ENCODE peak calls at places on chromosomes 16 and 17, in nine cellular contexts. One of them, this sample, is unnamed.

GRCh38 chr17:20996724-20997615 is 45.8 kb downstream of the USP22 start:
- DNase-seq in upper lobe of right lung: peak
- DNase-seq in GM20000: no peak
- DNase-seq in activated gamma-delta T cell treated with anti-CD3 and anti-CD28 coated beads, Interleukin-2, amount 50 U/mL, for 16 hours: no peak
- DNase-seq in glutamatergic neuron: no peak
- DNase-seq in retinal pigment epithelial cell: no peak
- DNase-seq in iPS DF 19.7: no peak
- DNase-seq in ACHN: no peak
- DNase-seq in NCI-H187 treated with DMSO at 0.1 percent for 48 hours: no peak
- DNase-seq in this sample: no peak

GRCh38 chr17:44842748-44843147 is 4.9 kb upstream of the HIGD1B start:
- DNase-seq in upper lobe of right lung: no peak
- DNase-seq in iPS DF 19.7: peak
- DNase-seq in GM20000: no peak
- DNase-seq in activated gamma-delta T cell treated with anti-CD3 and anti-CD28 coated beads, Interleukin-2, amount 50 U/mL, for 16 hours: no peak
- DNase-seq in NCI-H187 treated with DMSO at 0.1 percent for 48 hours: no peak
- DNase-seq in ACHN: no peak
- DNase-seq in glutamatergic neuron: no peak
- DNase-seq in retinal pigment epithelial cell: no peak
- DNase-seq in this sample: peak

GRCh38 chr17:17044846-17045561 is 2.7 kb downstream of the MPRIP start:
- DNase-seq in NCI-H187 treated with DMSO at 0.1 percent for 48 hours: peak
- DNase-seq in ACHN: no peak
- DNase-seq in GM20000: peak
- DNase-seq in retinal pigment epithelial cell: no peak
- DNase-seq in upper lobe of right lung: peak
- DNase-seq in activated gamma-delta T cell treated with anti-CD3 and anti-CD28 coated beads, Interleukin-2, amount 50 U/mL, for 16 hours: no peak
- DNase-seq in glutamatergic neuron: peak
- DNase-seq in iPS DF 19.7: no peak
- DNase-seq in this sample: peak

GRCh38 chr17:27553019-27553511 is 77.9 kb upstream of the LGALS9 start:
- DNase-seq in iPS DF 19.7: no peak
- DNase-seq in GM20000: no peak
- DNase-seq in glutamatergic neuron: no peak
- DNase-seq in activated gamma-delta T cell treated with anti-CD3 and anti-CD28 coated beads, Interleukin-2, amount 50 U/mL, for 16 hours: no peak
- DNase-seq in ACHN: no peak
- DNase-seq in NCI-H187 treated with DMSO at 0.1 percent for 48 hours: no peak
- DNase-seq in retinal pigment epithelial cell: no peak
- DNase-seq in upper lobe of right lung: peak
- DNase-seq in this sample: no peak

GRCh38 chr17:49964539-49965521 is 4.2 kb upstream of the DLX4 start:
- DNase-seq in glutamatergic neuron: no peak
- DNase-seq in upper lobe of right lung: no peak
- DNase-seq in iPS DF 19.7: no peak
- DNase-seq in activated gamma-delta T cell treated with anti-CD3 and anti-CD28 coated beads, Interleukin-2, amount 50 U/mL, for 16 hours: no peak
- DNase-seq in GM20000: no peak
- DNase-seq in NCI-H187 treated with DMSO at 0.1 percent for 48 hours: no peak
- DNase-seq in ACHN: no peak
- DNase-seq in retinal pigment epithelial cell: no peak
- DNase-seq in this sample: peak

GRCh38 chr17:60941028-60941427 is 263.4 kb downstream of the BCAS3 start:
- DNase-seq in ACHN: no peak
- DNase-seq in upper lobe of right lung: no peak
- DNase-seq in glutamatergic neuron: no peak
- DNase-seq in activated gamma-delta T cell treated with anti-CD3 and anti-CD28 coated beads, Interleukin-2, amount 50 U/mL, for 16 hours: no peak
- DNase-seq in NCI-H187 treated with DMSO at 0.1 percent for 48 hours: no peak
- DNase-seq in iPS DF 19.7: no peak
- DNase-seq in retinal pigment epithelial cell: no peak
- DNase-seq in GM20000: no peak
- DNase-seq in this sample: peak

GRCh38 chr16:67953641-67954375 is 9.9 kb upstream of the LCAT start:
- DNase-seq in NCI-H187 treated with DMSO at 0.1 percent for 48 hours: no peak
- DNase-seq in activated gamma-delta T cell treated with anti-CD3 and anti-CD28 coated beads, Interleukin-2, amount 50 U/mL, for 16 hours: no peak
- DNase-seq in upper lobe of right lung: no peak
- DNase-seq in retinal pigment epithelial cell: no peak
- DNase-seq in ACHN: no peak
- DNase-seq in GM20000: no peak
- DNase-seq in glutamatergic neuron: no peak
- DNase-seq in iPS DF 19.7: no peak
- DNase-seq in this sample: no peak

GRCh38 chr16:84482001-84482891 is 22.2 kb downstream of the MEAK7 start:
- DNase-seq in iPS DF 19.7: no peak
- DNase-seq in upper lobe of right lung: peak
- DNase-seq in NCI-H187 treated with DMSO at 0.1 percent for 48 hours: no peak
- DNase-seq in GM20000: no peak
- DNase-seq in retinal pigment epithelial cell: no peak
- DNase-seq in ACHN: no peak
- DNase-seq in glutamatergic neuron: no peak
- DNase-seq in activated gamma-delta T cell treated with anti-CD3 and anti-CD28 coated beads, Interleukin-2, amount 50 U/mL, for 16 hours: no peak
- DNase-seq in this sample: no peak

GRCh38 chr16:87951550-87952538 is 610 bp downstream of the BANP start:
- DNase-seq in iPS DF 19.7: no peak
- DNase-seq in retinal pigment epithelial cell: no peak
- DNase-seq in NCI-H187 treated with DMSO at 0.1 percent for 48 hours: no peak
- DNase-seq in activated gamma-delta T cell treated with anti-CD3 and anti-CD28 coated beads, Interleukin-2, amount 50 U/mL, for 16 hours: no peak
- DNase-seq in glutamatergic neuron: peak
- DNase-seq in upper lobe of right lung: no peak
- DNase-seq in ACHN: peak
- DNase-seq in GM20000: no peak
- DNase-seq in this sample: peak

GRCh38 chr17:263773-264172 is 82.3 kb upstream of the DOC2B start:
- DNase-seq in iPS DF 19.7: no peak
- DNase-seq in NCI-H187 treated with DMSO at 0.1 percent for 48 hours: no peak
- DNase-seq in retinal pigment epithelial cell: no peak
- DNase-seq in activated gamma-delta T cell treated with anti-CD3 and anti-CD28 coated beads, Interleukin-2, amount 50 U/mL, for 16 hours: no peak
- DNase-seq in glutamatergic neuron: no peak
- DNase-seq in upper lobe of right lung: no peak
- DNase-seq in ACHN: no peak
- DNase-seq in GM20000: no peak
- DNase-seq in this sample: no peak

GRCh38 chr16:21590791-21591190 is 8.6 kb upstream of the METTL9 start:
- DNase-seq in upper lobe of right lung: no peak
- DNase-seq in NCI-H187 treated with DMSO at 0.1 percent for 48 hours: no peak
- DNase-seq in glutamatergic neuron: no peak
- DNase-seq in iPS DF 19.7: no peak
- DNase-seq in activated gamma-delta T cell treated with anti-CD3 and anti-CD28 coated beads, Interleukin-2, amount 50 U/mL, for 16 hours: no peak
- DNase-seq in retinal pigment epithelial cell: no peak
- DNase-seq in ACHN: no peak
- DNase-seq in GM20000: no peak
- DNase-seq in this sample: no peak

GRCh38 chr16:50269769-50270509 is 3.6 kb downstream of the ADCY7 start:
- DNase-seq in upper lobe of right lung: no peak
- DNase-seq in GM20000: no peak
- DNase-seq in glutamatergic neuron: no peak
- DNase-seq in ACHN: no peak
- DNase-seq in activated gamma-delta T cell treated with anti-CD3 and anti-CD28 coated beads, Interleukin-2, amount 50 U/mL, for 16 hours: no peak
- DNase-seq in retinal pigment epithelial cell: no peak
- DNase-seq in NCI-H187 treated with DMSO at 0.1 percent for 48 hours: no peak
- DNase-seq in iPS DF 19.7: no peak
- DNase-seq in this sample: no peak

GRCh38 chr16:14549789-14550153 is 80.3 kb downstream of the PARN start:
- DNase-seq in activated gamma-delta T cell treated with anti-CD3 and anti-CD28 coated beads, Interleukin-2, amount 50 U/mL, for 16 hours: no peak
- DNase-seq in glutamatergic neuron: no peak
- DNase-seq in retinal pigment epithelial cell: no peak
- DNase-seq in GM20000: no peak
- DNase-seq in ACHN: no peak
- DNase-seq in iPS DF 19.7: no peak
- DNase-seq in NCI-H187 treated with DMSO at 0.1 percent for 48 hours: no peak
- DNase-seq in upper lobe of right lung: no peak
- DNase-seq in this sample: no peak

GRCh38 chr16:19972111-19972510 is 87.5 kb upstream of the GPRC5B start:
- DNase-seq in retinal pigment epithelial cell: no peak
- DNase-seq in iPS DF 19.7: no peak
- DNase-seq in ACHN: no peak
- DNase-seq in GM20000: no peak
- DNase-seq in glutamatergic neuron: no peak
- DNase-seq in activated gamma-delta T cell treated with anti-CD3 and anti-CD28 coated beads, Interleukin-2, amount 50 U/mL, for 16 hours: no peak
- DNase-seq in upper lobe of right lung: no peak
- DNase-seq in NCI-H187 treated with DMSO at 0.1 percent for 48 hours: no peak
- DNase-seq in this sample: no peak

GRCh38 chr16:89256651-89257254 is 39.2 kb downstream of the ZNF778 start:
- DNase-seq in activated gamma-delta T cell treated with anti-CD3 and anti-CD28 coated beads, Interleukin-2, amount 50 U/mL, for 16 hours: peak
- DNase-seq in upper lobe of right lung: no peak
- DNase-seq in glutamatergic neuron: no peak
- DNase-seq in iPS DF 19.7: no peak
- DNase-seq in retinal pigment epithelial cell: no peak
- DNase-seq in NCI-H187 treated with DMSO at 0.1 percent for 48 hours: no peak
- DNase-seq in GM20000: peak
- DNase-seq in ACHN: peak
- DNase-seq in this sample: peak

GRCh38 chr17:74192950-74193781 is 10.3 kb upstream of the RPL38 start:
- DNase-seq in GM20000: no peak
- DNase-seq in activated gamma-delta T cell treated with anti-CD3 and anti-CD28 coated beads, Interleukin-2, amount 50 U/mL, for 16 hours: no peak
- DNase-seq in NCI-H187 treated with DMSO at 0.1 percent for 48 hours: no peak
- DNase-seq in upper lobe of right lung: peak
- DNase-seq in iPS DF 19.7: no peak
- DNase-seq in ACHN: peak
- DNase-seq in glutamatergic neuron: peak
- DNase-seq in retinal pigment epithelial cell: no peak
- DNase-seq in this sample: no peak

This sample was measured in GM23338.